ENCODE peak calls at places on chromosomes 4 and X, in four cellular contexts. C, V, H and R are unnamed samples.

GRCh38 chrX:14027031-14027430 is 2.7 kb downstream of the GEMIN8 start:
- DNase-seq in V (no peak), C (no peak), H (peak), R (peak)

GRCh38 chrX:19332983-19333382 is 10.7 kb upstream of the PDHA1 start:
- DNase-seq in H (peak), V (no peak), C (no peak), R (peak)

GRCh38 chr4:1305781-1306455 is 16.2 kb downstream of the MAEA start:
- DNase-seq in C (no peak), V (no peak), H (no peak), R (no peak)

GRCh38 chr4:165204462-165204830 is 2.9 kb upstream of the KLHL2 start:
- DNase-seq in C (no peak), H (peak), V (peak), R (no peak)

GRCh38 chr4:7206856-7207567 is 14.7 kb downstream of the SORCS2 start:
- DNase-seq in H (peak), V (peak), C (no peak), R (peak)

GRCh38 chrX:68697036-68697435 is 49.6 kb downstream of the STARD8 start:
- DNase-seq in H (no peak), C (no peak), V (no peak), R (no peak)

GRCh38 chr4:4432341-4433125 is 45.6 kb downstream of the NSG1 start:
- DNase-seq in H (no peak), C (no peak), V (no peak), R (no peak)

GRCh38 chr4:173528378-173529321 is 1.4 kb downstream of the HAND2 start:
- DNase-seq in H (peak), V (no peak), C (no peak), R (peak)

GRCh38 chr4:36249605-36250004 is 5.3 kb upstream of the ARAP2 start:
- DNase-seq in C (no peak), H (no peak), V (no peak), R (no peak)

GRCh38 chr4:150875367-150875766 is 139.7 kb downstream of the LRBA start:
- DNase-seq in C (no peak), H (no peak), V (no peak), R (no peak)

GRCh38 chr4:766559-767283 is 59.2 kb downstream of the CPLX1 start:
- DNase-seq in C (no peak), V (no peak), H (no peak), R (no peak)

GRCh38 chrX:22974616-22975015 is 25.1 kb upstream of the DDX53 start:
- DNase-seq in V (no peak), C (no peak), H (no peak), R (no peak)

GRCh38 chr4:140233811-140234696 is 80.1 kb upstream of the MAML3 start:
- DNase-seq in C (no peak), V (peak), H (peak), R (no peak)

GRCh38 chr4:33111106-33111505 is 2390.9 kb downstream of the PCDH7 start:
- DNase-seq in V (no peak), C (no peak), H (peak), R (no peak)

GRCh38 chr4:99395595-99396364 is 39.4 kb downstream of the ADH7 start:
- DNase-seq in C (no peak), H (peak), V (no peak), R (no peak)

GRCh38 chrX:12080265-12080664 is 58.0 kb upstream of the FRMPD4 start:
- DNase-seq in C (peak), V (peak), H (peak), R (no peak)

GRCh38 chr4:144645621-144646522 is at the start of gene HHIP:
- DNase-seq in V (no peak), H (peak), C (peak), R (peak)

GRCh38 chrX:105483011-105483410 is 262.5 kb upstream of the TEX13A start:
- DNase-seq in C (no peak), V (no peak), H (peak), R (no peak)

GRCh38 chr4:66791686-66792085 is 753.6 kb downstream of the CENPC start:
- DNase-seq in V (no peak), C (no peak), H (no peak), R (no peak)

GRCh38 chr4:156830356-156830755 is 141.2 kb downstream of the PDGFC start:
- DNase-seq in V (no peak), H (peak), C (no peak), R (no peak)

GRCh38 chr4:5923306-5923830 is 30.5 kb upstream of the CRMP1 start:
- DNase-seq in H (no peak), V (no peak), C (no peak), R (no peak)

GRCh38 chrX:48908600-48908999 is 2.8 kb downstream of the SLC35A2 start:
- DNase-seq in H (no peak), V (no peak), C (no peak), R (no peak)

GRCh38 chrX:21659320-21659719 is 1.2 kb upstream of the KLHL34 start:
- DNase-seq in V (no peak), H (no peak), C (no peak), R (no peak)

GRCh38 chr4:90960433-90960832 is 833.2 kb downstream of the CCSER1 start:
- DNase-seq in C (no peak), V (no peak), H (no peak), R (no peak)

GRCh38 chr4:70901984-70902576 is at the start of gene MOB1B:
- DNase-seq in V (peak), H (peak), C (peak), R (peak)

GRCh38 chr4:79684516-79684915 is 276.5 kb upstream of the GK2 start:
- DNase-seq in V (no peak), H (no peak), C (no peak), R (no peak)